ENCODE peak calls at places on chromosomes 13 and 19, in seven cellular contexts. R is pancreas, H is AG09309, A is AG10803, L is GM23338, Y is BE2C, C is astrocyte. S is an unnamed sample.

GRCh38 chr13:83340170-83340569 is 542.1 kb downstream of the SLITRK1 start:
- DNase-seq in C (no peak), R (no peak), Y (no peak), A (no peak), L (no peak), H (no peak), S (no peak)

GRCh38 chr19:11448410-11448809 is 13.0 kb downstream of the PRKCSH start:
- DNase-seq in L (no peak), C (no peak), R (no peak), A (no peak), H (no peak), Y (no peak), S (no peak)

GRCh38 chr19:6229951-6230712 is 49.6 kb downstream of the MLLT1 start:
- DNase-seq in R (no peak), C (no peak), H (no peak), Y (no peak), A (no peak), L (no peak), S (no peak)

GRCh38 chr13:91232716-91233115 is 114.8 kb upstream of the MIR17HG start:
- DNase-seq in R (no peak), A (no peak), C (no peak), Y (no peak), H (no peak), L (no peak), S (no peak)

GRCh38 chr13:27605610-27606200 is 14.6 kb downstream of the LNX2 start:
- DNase-seq in A (no peak), C (peak), H (no peak), Y (no peak), L (no peak), R (no peak), S (peak)

GRCh38 chr19:6590458-6591319 is at the start of gene CD70:
- DNase-seq in Y (no peak), L (peak), R (no peak), H (no peak), C (no peak), A (no peak), S (no peak)

GRCh38 chr13:105090244-105090643 is 1445.2 kb downstream of the EFNB2 start:
- DNase-seq in H (no peak), R (no peak), Y (no peak), L (no peak), A (no peak), C (peak), S (peak)

GRCh38 chr19:44212865-44213346 is 574 bp downstream of the ZNF227 start:
- DNase-seq in C (peak), R (no peak), A (peak), H (no peak), Y (no peak), L (peak), S (peak)

GRCh38 chr19:5680083-5680436 is 256 bp downstream of the MICOS13 start:
- DNase-seq in A (peak), H (no peak), L (peak), R (no peak), Y (no peak), C (no peak), S (no peak)

GRCh38 chr13:107329991-107330390 is 762.1 kb upstream of the ARGLU1 start:
- DNase-seq in H (no peak), L (no peak), A (no peak), C (peak), R (no peak), Y (no peak), S (no peak)

GRCh38 chr13:111153977-111154332 is 38.8 kb downstream of the ARHGEF7 start:
- DNase-seq in A (peak), Y (no peak), H (no peak), R (peak), L (peak), C (no peak), S (no peak)

GRCh38 chr19:8221161-8221560 is 12.0 kb downstream of the CERS4 start:
- DNase-seq in R (peak), C (no peak), H (no peak), L (no peak), A (no peak), Y (no peak), S (no peak)

GRCh38 chr13:85406269-85406975 is 392.8 kb downstream of the SLITRK6 start:
- DNase-seq in A (no peak), Y (no peak), R (no peak), L (no peak), H (no peak), C (no peak), S (no peak)

GRCh38 chr13:40780822-40781401 is 8.5 kb upstream of the SLC25A15 start:
- DNase-seq in C (no peak), Y (peak), H (no peak), R (no peak), L (peak), A (no peak), S (no peak)

GRCh38 chr19:56978023-56978565 is 137.6 kb upstream of the PEG3 start:
- DNase-seq in L (no peak), A (no peak), C (no peak), H (no peak), Y (no peak), R (no peak), S (no peak)

GRCh38 chr13:44795176-44795575 is 194.1 kb downstream of the NUFIP1 start:
- DNase-seq in R (no peak), H (no peak), Y (no peak), A (no peak), L (no peak), C (no peak), S (peak)

GRCh38 chr13:104314926-104315535 is 1248.8 kb upstream of the SLC10A2 start:
- DNase-seq in Y (no peak), A (no peak), L (no peak), C (peak), R (no peak), H (no peak), S (peak)

GRCh38 chr13:101397742-101398141 is 18.6 kb downstream of the NALCN start:
- DNase-seq in A (peak), Y (no peak), C (peak), L (no peak), H (no peak), R (no peak), S (peak)

GRCh38 chr13:109836629-109837607 is 50.5 kb upstream of the IRS2 start:
- DNase-seq in Y (no peak), C (no peak), H (no peak), L (no peak), R (no peak), A (no peak), S (no peak)

GRCh38 chr13:102195566-102196462 is 206.0 kb downstream of the FGF14 start:
- DNase-seq in A (no peak), Y (peak), H (no peak), R (no peak), C (peak), L (no peak), S (peak)

GRCh38 chr19:7099597-7099921 is 30.1 kb downstream of the ZNF557 start:
- DNase-seq in H (no peak), L (no peak), C (no peak), Y (no peak), A (no peak), R (no peak), S (no peak)

GRCh38 chr19:52923782-52924593 is 760 bp upstream of the ZNF888 start:
- DNase-seq in H (no peak), Y (no peak), R (peak), L (peak), C (no peak), A (peak), S (peak)

GRCh38 chr13:54636231-54636630 is 1607.6 kb downstream of the OLFM4 start:
- DNase-seq in Y (no peak), H (no peak), C (no peak), A (no peak), L (no peak), R (no peak), S (no peak)

GRCh38 chr19:8552810-8553209 is 24.4 kb downstream of the MYO1F start:
- DNase-seq in Y (peak), R (no peak), H (no peak), L (peak), C (peak), A (peak), S (peak)

GRCh38 chr19:53374743-53375142 is 9.2 kb downstream of the ZNF525 start:
- DNase-seq in C (no peak), R (no peak), H (no peak), L (no peak), A (no peak), Y (no peak), S (no peak)

GRCh38 chr19:45597425-45598111 is 4.4 kb downstream of the GPR4 start:
- DNase-seq in Y (no peak), H (no peak), L (peak), C (no peak), R (no peak), A (no peak), S (no peak)

GRCh38 chr19:5230730-5231555 is 109.7 kb downstream of the PTPRS start:
- DNase-seq in A (no peak), C (no peak), L (no peak), Y (no peak), R (no peak), H (no peak), S (no peak)

GRCh38 chr19:57389730-57390598 is at the start of gene ZNF548:
- DNase-seq in H (peak), R (peak), C (peak), A (peak), L (peak), Y (peak), S (peak)

GRCh38 chr13:113771709-113772331 is 12.8 kb downstream of the TMEM255B start:
- DNase-seq in R (no peak), A (no peak), C (no peak), Y (no peak), H (no peak), L (no peak), S (no peak)

GRCh38 chr13:114142640-114143490 is 10.4 kb upstream of the RASA3 start:
- DNase-seq in H (no peak), R (peak), A (no peak), Y (no peak), C (no peak), L (no peak), S (no peak)

GRCh38 chr19:32895384-32895783 is 25.8 kb upstream of the SLC7A9 start:
- DNase-seq in H (no peak), C (no peak), Y (no peak), A (no peak), R (no peak), L (no peak), S (no peak)
- H3K4me3 ChIP-seq in H (no peak), C (no peak), Y (no peak), A (no peak), R (no peak), L (no peak), S (no peak)

GRCh38 chr19:27777726-27778125 is 1435.2 kb downstream of the UQCRFS1 start:
- DNase-seq in L (peak), A (no peak), C (no peak), R (no peak), H (no peak), Y (peak), S (no peak)
- TF ChIP-seq CTCF in L (no peak), A (no peak), C (no peak), R (no peak), H (peak), Y (peak), S (peak)

DNA sequence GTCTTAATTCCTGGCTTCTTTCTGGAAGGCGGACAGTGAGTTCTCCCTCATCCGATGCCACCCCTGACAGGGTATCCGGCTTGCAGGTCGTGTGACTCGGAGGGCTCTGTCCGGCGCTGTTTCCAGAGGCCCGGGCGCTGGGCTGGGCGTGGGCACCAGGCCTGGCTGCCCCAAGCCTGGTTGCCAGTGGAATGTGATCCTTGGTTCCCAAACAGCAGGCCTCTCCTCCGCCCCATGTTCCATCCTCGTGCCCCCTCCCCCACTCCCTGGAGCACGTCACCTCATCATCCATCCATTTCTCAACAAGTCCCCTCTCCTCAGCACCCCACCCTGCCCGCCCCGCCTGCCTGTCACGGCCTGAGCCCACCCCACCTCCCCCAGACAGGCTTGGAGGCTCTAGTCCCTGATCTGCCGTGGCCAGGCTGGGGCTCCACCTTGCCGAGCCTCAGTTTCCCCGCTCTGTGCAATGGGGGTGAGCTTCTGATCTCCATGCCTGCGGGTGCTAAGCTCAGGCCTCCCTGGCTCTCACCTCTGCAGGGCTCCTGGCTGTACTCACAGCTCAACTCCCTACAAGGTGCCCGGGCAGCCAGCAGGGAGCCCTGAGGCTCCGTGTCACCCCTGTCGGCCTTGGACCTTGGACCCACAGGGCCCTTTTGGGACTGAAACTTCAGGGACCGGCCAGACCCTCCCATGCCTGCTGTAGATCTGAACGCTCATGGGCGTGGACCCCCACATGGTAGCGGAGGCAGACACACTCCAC is 2.3 kb downstream of the TBXA2R start:
- DNase-seq in Y (no peak), R (no peak), C (no peak), L (no peak), H (no peak), A (no peak), S (no peak)
- H3K4me3 ChIP-seq in Y (no peak), R (no peak), C (no peak), L (no peak), H (no peak), A (no peak), S (no peak)

GRCh38 chr19:3360494-3361383 is 5.6 kb upstream of the NFIC start:
- DNase-seq in R (peak), L (peak), A (no peak), C (no peak), Y (peak), H (no peak), S (no peak)
- TF ChIP-seq CTCF in R (no peak), L (no peak), A (no peak), C (no peak), Y (no peak), H (peak), S (no peak)

DNA sequence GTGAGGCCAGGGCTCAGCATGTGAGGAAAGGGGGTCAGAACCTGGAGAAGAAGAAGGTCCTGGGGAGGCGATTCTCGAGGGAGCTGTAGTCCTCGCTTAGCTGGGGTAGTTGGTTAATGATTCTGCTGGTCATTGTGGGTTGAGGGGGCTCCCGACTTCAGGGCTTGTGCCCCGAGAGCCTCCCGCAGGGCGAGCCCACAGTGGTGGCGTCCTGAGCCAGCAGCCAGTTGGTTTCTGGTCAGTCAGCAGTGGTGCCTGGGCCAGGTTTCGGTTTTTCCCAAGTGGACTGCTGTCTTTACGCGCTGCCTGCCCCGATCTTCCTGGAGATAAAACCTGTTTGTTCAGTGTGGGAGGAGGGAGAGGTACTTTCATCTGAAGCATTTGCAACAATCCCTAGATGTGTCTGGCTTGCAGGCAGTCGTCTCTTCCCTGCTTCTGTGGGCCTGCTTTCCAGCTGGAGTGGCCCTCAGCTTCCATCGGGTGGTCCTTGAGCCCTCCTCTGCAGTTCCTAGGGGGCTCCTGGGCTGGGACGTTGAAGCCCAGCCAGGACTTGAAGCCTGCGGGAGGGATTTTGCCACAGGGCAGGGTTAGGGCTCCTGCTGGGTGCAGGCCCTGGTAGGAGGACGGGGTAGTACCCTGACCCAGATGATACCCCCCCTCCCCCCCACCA is 3.2 kb downstream of the PTBP1 start:
- DNase-seq in R (peak), A (no peak), Y (peak), H (no peak), C (peak), L (no peak), S (peak)
- H3K4me3 ChIP-seq in R (peak), A (peak), Y (peak), H (peak), C (peak), L (peak), S (peak)

DNA sequence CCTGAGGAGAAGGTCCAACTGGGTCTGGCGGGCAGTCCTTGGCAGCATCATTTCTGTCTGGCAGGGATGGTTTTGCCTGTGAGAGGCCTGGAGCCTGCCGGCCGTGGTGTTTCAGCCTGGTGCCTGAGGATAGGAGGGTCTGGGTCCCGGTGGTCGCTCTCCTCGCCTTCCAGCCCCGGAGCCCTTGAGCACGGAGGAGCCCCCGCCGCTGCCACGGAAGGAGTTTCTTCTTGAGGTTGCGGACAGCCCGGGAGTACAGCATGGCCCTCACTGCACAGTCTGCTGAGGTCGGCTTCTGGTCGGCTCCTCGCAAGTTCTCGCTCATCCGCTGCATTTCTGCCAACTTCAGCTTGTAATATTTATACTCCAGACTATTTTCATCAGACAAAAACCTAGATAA is 23.4 kb downstream of the SUGP2 start:
- DNase-seq in A (no peak), H (no peak), R (no peak), Y (no peak), C (no peak), L (no peak), S (no peak)
- TF ChIP-seq CTCF in A (no peak), H (no peak), R (no peak), Y (no peak), C (no peak), L (no peak), S (no peak)

DNA sequence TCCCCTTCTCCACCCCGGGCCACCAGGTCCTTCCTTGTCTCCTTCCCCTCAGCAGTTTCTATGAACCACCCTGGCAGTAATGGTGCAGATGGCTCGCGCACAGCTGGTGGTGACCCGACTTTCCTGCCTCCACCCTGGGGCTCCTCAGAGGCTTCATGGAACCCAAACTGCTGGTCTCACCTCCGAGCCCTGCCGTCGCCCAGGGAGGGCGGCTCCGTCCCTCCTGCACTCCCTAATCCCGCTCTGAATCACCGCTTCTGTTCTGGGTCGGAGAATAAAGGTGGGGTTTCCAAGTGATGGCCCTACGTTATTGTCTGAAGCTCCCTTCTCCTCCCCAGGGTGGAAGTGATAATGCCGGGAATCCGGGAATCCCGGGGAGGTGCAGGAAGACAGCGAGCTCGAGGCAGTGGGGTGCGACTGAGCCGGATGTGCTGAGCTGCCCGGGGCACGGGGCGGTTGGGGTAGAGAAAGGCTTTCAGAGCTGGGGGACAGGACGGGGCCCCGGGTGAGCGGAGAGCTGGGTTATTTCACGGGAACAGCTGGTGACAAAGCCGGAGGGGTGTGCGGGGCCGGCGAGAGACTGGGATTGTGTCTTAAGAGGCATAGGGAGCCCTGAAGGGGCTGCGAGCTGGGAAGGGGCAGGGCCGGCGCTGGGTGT is 711 bp downstream of the FUT2 start:
- DNase-seq in A (no peak), L (peak), Y (no peak), R (no peak), H (no peak), C (no peak), S (no peak)
- H3K4me3 ChIP-seq in A (peak), L (peak), Y (no peak), R (peak), H (no peak), C (peak), S (no peak)

GRCh38 chr19:31316201-31316951 is 32.9 kb downstream of the TSHZ3 start:
- DNase-seq in H (peak), Y (no peak), L (peak), C (peak), R (no peak), A (peak), S (peak)

GRCh38 chr19:31314156-31314555 is 35.1 kb downstream of the TSHZ3 start:
- DNase-seq in R (no peak), Y (no peak), A (no peak), C (no peak), L (no peak), H (no peak), S (no peak)

GRCh38 chr19:31315621-31316011 is 33.6 kb downstream of the TSHZ3 start:
- DNase-seq in Y (no peak), R (no peak), L (no peak), A (no peak), H (no peak), C (no peak), S (peak)

GRCh38 chr19:31313291-31314030 is 35.8 kb downstream of the TSHZ3 start:
- DNase-seq in Y (no peak), C (no peak), L (no peak), A (no peak), H (no peak), R (no peak), S (no peak)

DNA sequence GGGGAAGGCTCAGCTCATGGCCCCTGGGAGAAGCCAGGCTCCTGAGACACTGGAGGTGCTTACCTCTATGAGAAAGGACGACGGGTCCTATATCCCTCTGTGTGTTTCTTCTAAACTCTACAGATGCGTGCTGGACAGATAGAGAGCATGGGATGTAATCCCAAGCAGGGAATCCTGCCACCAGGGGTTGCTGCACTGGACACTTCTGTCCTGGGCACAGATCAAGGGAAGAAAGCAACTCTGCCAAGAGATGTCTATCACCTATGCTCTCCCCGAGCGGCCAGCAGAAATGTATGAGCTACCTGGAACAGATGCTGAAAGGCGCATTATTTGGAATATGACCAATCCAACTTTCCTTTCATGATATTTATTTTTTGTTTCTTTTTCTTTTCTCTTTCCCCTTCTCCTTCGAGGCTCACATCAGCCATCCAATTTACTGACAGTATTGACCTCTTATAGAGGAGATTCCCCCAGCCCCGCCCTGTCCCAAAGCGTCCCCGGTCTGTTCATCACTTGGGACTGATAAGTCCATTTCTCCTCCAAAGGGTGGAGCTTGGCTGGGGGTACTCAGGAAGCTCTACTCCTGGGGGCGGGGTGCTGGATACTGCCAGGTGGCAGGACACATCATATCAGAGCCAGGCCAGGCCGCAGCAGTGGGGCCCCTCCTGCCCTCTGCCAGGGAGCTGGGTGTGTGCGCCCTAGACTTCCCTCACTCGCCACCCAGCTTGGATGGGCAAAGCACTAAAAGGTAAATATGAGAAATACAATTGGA is 34.2 kb downstream of the TSHZ3 start:
- DNase-seq in H (no peak), A (no peak), Y (peak), L (no peak), C (no peak), R (no peak), S (peak)
- TF ChIP-seq CTCF in H (peak), A (peak), Y (peak), L (peak), C (peak), R (no peak), S (peak)

S was measured in fibroblast of the aortic adventitia.